ENCODE peak calls at places on chromosomes 4 and X, in eight cellular contexts. H is fibroblast of the aortic adventitia; G is CD4-positive, alpha-beta memory T cell; N is AG09309; A is NB4; S is Caco-2; D is GM23248; R is mesendoderm. T is an unnamed sample.

GRCh38 chr4:105957680-105958079 is 62.4 kb downstream of the NPNT start:
- DNase-seq in S (peak), D (no peak), G (no peak), R (no peak), A (no peak), N (no peak), H (no peak), T (no peak)

GRCh38 chr4:39706334-39706733 is 8.4 kb downstream of the UBE2K start:
- DNase-seq in S (no peak), H (peak), D (peak), G (no peak), R (peak), N (peak), A (no peak), T (no peak)

GRCh38 chrX:109830157-109830703 is 97.2 kb upstream of the ACSL4 start:
- DNase-seq in D (peak), N (no peak), S (no peak), R (no peak), A (peak), H (no peak), G (no peak), T (no peak)

GRCh38 chr4:184096561-184097239 is 121.0 kb downstream of the ENPP6 start:
- DNase-seq in H (peak), S (no peak), G (no peak), D (peak), R (no peak), N (peak), A (no peak), T (no peak)

GRCh38 chr4:98929341-98930267 is 671 bp upstream of the EIF4E start:
- DNase-seq in D (peak), R (no peak), N (peak), G (peak), H (peak), S (peak), A (peak), T (no peak)

GRCh38 chrX:42946544-42947223 is 168.7 kb upstream of the PPP1R2C start:
- DNase-seq in A (no peak), R (no peak), G (peak), S (no peak), H (no peak), D (no peak), N (no peak), T (no peak)

GRCh38 chrX:129731228-129731627 is 7.6 kb upstream of the XPNPEP2 start:
- DNase-seq in D (no peak), R (no peak), G (no peak), N (no peak), S (no peak), A (peak), H (no peak), T (no peak)

GRCh38 chr4:2811830-2812599 is 19.1 kb downstream of the SH3BP2 start:
- DNase-seq in G (peak), N (no peak), R (peak), S (no peak), A (peak), D (peak), H (peak), T (peak)

GRCh38 chr4:107760281-107760947 is 40.4 kb upstream of the PAPSS1 start:
- DNase-seq in R (peak), S (peak), H (peak), A (no peak), D (no peak), G (no peak), N (no peak), T (no peak)

GRCh38 chrX:599837-600715 is 30.5 kb upstream of the SHOX start:
- DNase-seq in S (no peak), G (no peak), H (no peak), D (no peak), N (no peak), R (no peak), A (no peak), T (no peak)

GRCh38 chr4:152500798-152501434 is 35.0 kb downstream of the FBXW7 start:
- DNase-seq in R (peak), S (peak), A (peak), H (peak), N (peak), G (peak), D (peak), T (no peak)

GRCh38 chrX:69189972-69190371 is 24.7 kb upstream of the PJA1 start:
- DNase-seq in R (no peak), S (no peak), G (no peak), N (no peak), H (peak), D (no peak), A (no peak), T (no peak)

GRCh38 chrX:130170752-130171445 is 863 bp upstream of the RAB33A start:
- DNase-seq in H (no peak), S (peak), G (peak), R (peak), D (peak), A (peak), N (no peak), T (peak)

GRCh38 chr4:57405359-57405758 is 295.2 kb upstream of the IGFBP7 start:
- DNase-seq in N (peak), R (no peak), S (no peak), D (peak), H (peak), A (no peak), G (no peak), T (no peak)

GRCh38 chr4:3388461-3389185 is 53.1 kb upstream of the HGFAC start:
- DNase-seq in A (peak), G (no peak), N (peak), D (peak), R (no peak), H (peak), S (no peak), T (no peak)

GRCh38 chr4:41154814-41155177 is 59.5 kb downstream of the APBB2 start:
- DNase-seq in N (no peak), H (no peak), D (peak), A (no peak), G (no peak), R (no peak), S (no peak), T (no peak)

GRCh38 chrX:7216981-7217587 is 69.1 kb upstream of the PUDP start:
- DNase-seq in H (no peak), S (peak), R (no peak), A (no peak), G (no peak), N (no peak), D (no peak), T (no peak)

GRCh38 chr4:113760852-113761681 is 471 bp downstream of the CAMK2D start:
- DNase-seq in N (no peak), R (peak), D (peak), H (peak), A (peak), G (no peak), S (peak), T (no peak)

GRCh38 chrX:69067841-69068240 is 97.4 kb downstream of the PJA1 start:
- DNase-seq in D (no peak), A (no peak), G (no peak), S (no peak), N (no peak), H (no peak), R (no peak), T (no peak)

GRCh38 chr4:55066018-55066417 is 59.4 kb downstream of the KDR start:
- DNase-seq in A (no peak), D (no peak), G (no peak), S (no peak), N (no peak), H (no peak), R (no peak), T (no peak)

GRCh38 chr4:162952232-162952631 is 214.5 kb downstream of the NAF1 start:
- DNase-seq in R (peak), G (no peak), H (no peak), D (no peak), N (no peak), A (peak), S (no peak), T (no peak)

GRCh38 chr4:14627038-14627437 is 375.2 kb upstream of the CPEB2 start:
- DNase-seq in N (no peak), A (no peak), G (no peak), D (no peak), R (no peak), H (no peak), S (no peak), T (no peak)

GRCh38 chr4:141962486-141962885 is 326.1 kb downstream of the IL15 start:
- DNase-seq in S (no peak), A (no peak), G (no peak), D (no peak), H (no peak), N (no peak), R (no peak), T (no peak)

GRCh38 chrX:53055244-53055849 is 6.8 kb downstream of the GPR173 start:
- DNase-seq in G (no peak), N (no peak), R (no peak), H (no peak), A (no peak), S (no peak), D (no peak), T (no peak)

GRCh38 chr4:182932651-182933050 is 15.5 kb upstream of the DCTD start:
- DNase-seq in D (no peak), H (no peak), A (no peak), G (no peak), S (no peak), N (no peak), R (no peak), T (no peak)

GRCh38 chr4:40699648-40700047 is 50.1 kb upstream of the NSUN7 start:
- DNase-seq in G (no peak), R (no peak), N (peak), A (no peak), H (peak), D (peak), S (no peak), T (no peak)

GRCh38 chr4:66855956-66856355 is 689.3 kb downstream of the CENPC start:
- DNase-seq in H (peak), S (no peak), R (no peak), A (no peak), G (no peak), N (no peak), D (no peak), T (no peak)

GRCh38 chrX:71100581-71101505 is 5.2 kb downstream of the FOXO4 start:
- DNase-seq in R (no peak), G (no peak), H (no peak), D (no peak), N (no peak), A (no peak), S (no peak), T (no peak)

GRCh38 chr4:22070256-22070655 is 121.7 kb upstream of the KCNIP4 start:
- DNase-seq in G (no peak), S (no peak), N (no peak), H (no peak), R (peak), D (no peak), A (no peak), T (no peak)

GRCh38 chrX:147626605-147627004 is 285.1 kb upstream of the FMR1 start:
- DNase-seq in G (no peak), R (no peak), N (no peak), A (no peak), H (no peak), S (no peak), D (no peak), T (no peak)

GRCh38 chr4:122139139-122139538 is 13.0 kb upstream of the BLTP1 start:
- DNase-seq in H (no peak), D (no peak), S (no peak), N (no peak), G (no peak), R (no peak), A (no peak), T (no peak)

GRCh38 chrX:135740683-135741149 is 27.3 kb downstream of the CT45A3 start:
- DNase-seq in G (peak), H (no peak), N (no peak), R (no peak), D (peak), S (peak), A (peak), T (no peak)

GRCh38 chr4:92186239-92186638 is 117.5 kb upstream of the GRID2 start:
- DNase-seq in R (no peak), A (no peak), N (no peak), H (peak), D (no peak), S (no peak), G (no peak), T (no peak)

GRCh38 chr4:8427761-8428287 is 12.7 kb downstream of the ACOX3 start:
- DNase-seq in N (no peak), H (peak), S (no peak), G (no peak), R (peak), D (peak), A (peak), T (no peak)

GRCh38 chrX:3576886-3577516 is 136.4 kb downstream of the PRKX start:
- DNase-seq in R (no peak), H (peak), S (no peak), D (peak), A (peak), N (peak), G (no peak), T (no peak)

GRCh38 chr4:118314221-118314620 is 38.6 kb downstream of the PRSS12 start:
- DNase-seq in N (no peak), R (no peak), A (no peak), S (no peak), G (no peak), H (no peak), D (no peak), T (no peak)

GRCh38 chrX:100904433-100904832 is 24.3 kb downstream of the XKRX start:
- DNase-seq in S (no peak), H (no peak), N (no peak), A (no peak), G (no peak), R (no peak), D (no peak), T (no peak)

GRCh38 chr4:19739101-19739651 is 512.5 kb upstream of the SLIT2 start:
- DNase-seq in N (peak), G (no peak), S (no peak), A (peak), D (peak), R (peak), H (peak), T (no peak)
- H3K4me3 ChIP-seq in N (no peak), G (no peak), S (no peak), A (no peak), D (peak), R (no peak), H (no peak), T (no peak)

GRCh38 chrX:106023947-106024346 is 14.6 kb downstream of the SERPINA7 start:
- DNase-seq in A (no peak), R (no peak), H (no peak), D (no peak), N (no peak), G (no peak), S (no peak), T (no peak)
- H3K4me3 ChIP-seq in A (no peak), R (no peak), H (no peak), D (no peak), N (no peak), G (no peak), S (no peak), T (no peak)

GRCh38 chrX:111411591-111412371 is at the start of gene DCX:
- DNase-seq in G (no peak), S (no peak), A (no peak), N (no peak), H (no peak), D (no peak), R (peak), T (no peak)
- H3K4me3 ChIP-seq in G (no peak), S (no peak), A (no peak), N (no peak), H (no peak), D (no peak), R (no peak), T (no peak)

GRCh38 chr4:111989817-111990216 is 155.4 kb upstream of the FAM241A start:
- DNase-seq in G (no peak), H (no peak), A (no peak), R (no peak), S (no peak), D (no peak), N (no peak), T (no peak)

GRCh38 chr4:111992604-111993151 is 152.6 kb upstream of the FAM241A start:
- DNase-seq in R (no peak), H (no peak), A (no peak), S (no peak), D (no peak), G (no peak), N (no peak), T (no peak)

GRCh38 chr4:111991163-111991562 is 154.1 kb upstream of the FAM241A start:
- DNase-seq in R (no peak), A (no peak), S (no peak), H (no peak), G (no peak), D (no peak), N (no peak), T (no peak)

GRCh38 chr4:111994392-111994791 is 150.9 kb upstream of the FAM241A start:
- DNase-seq in R (no peak), N (no peak), D (no peak), G (no peak), A (no peak), H (no peak), S (no peak), T (no peak)

GRCh38 chr4:111991797-111992196 is 153.5 kb upstream of the FAM241A start:
- DNase-seq in A (peak), R (no peak), G (no peak), D (peak), H (peak), S (no peak), N (no peak), T (no peak)
- H3K4me3 ChIP-seq in A (no peak), R (no peak), G (no peak), D (no peak), H (no peak), S (no peak), N (no peak), T (no peak)

DNA sequence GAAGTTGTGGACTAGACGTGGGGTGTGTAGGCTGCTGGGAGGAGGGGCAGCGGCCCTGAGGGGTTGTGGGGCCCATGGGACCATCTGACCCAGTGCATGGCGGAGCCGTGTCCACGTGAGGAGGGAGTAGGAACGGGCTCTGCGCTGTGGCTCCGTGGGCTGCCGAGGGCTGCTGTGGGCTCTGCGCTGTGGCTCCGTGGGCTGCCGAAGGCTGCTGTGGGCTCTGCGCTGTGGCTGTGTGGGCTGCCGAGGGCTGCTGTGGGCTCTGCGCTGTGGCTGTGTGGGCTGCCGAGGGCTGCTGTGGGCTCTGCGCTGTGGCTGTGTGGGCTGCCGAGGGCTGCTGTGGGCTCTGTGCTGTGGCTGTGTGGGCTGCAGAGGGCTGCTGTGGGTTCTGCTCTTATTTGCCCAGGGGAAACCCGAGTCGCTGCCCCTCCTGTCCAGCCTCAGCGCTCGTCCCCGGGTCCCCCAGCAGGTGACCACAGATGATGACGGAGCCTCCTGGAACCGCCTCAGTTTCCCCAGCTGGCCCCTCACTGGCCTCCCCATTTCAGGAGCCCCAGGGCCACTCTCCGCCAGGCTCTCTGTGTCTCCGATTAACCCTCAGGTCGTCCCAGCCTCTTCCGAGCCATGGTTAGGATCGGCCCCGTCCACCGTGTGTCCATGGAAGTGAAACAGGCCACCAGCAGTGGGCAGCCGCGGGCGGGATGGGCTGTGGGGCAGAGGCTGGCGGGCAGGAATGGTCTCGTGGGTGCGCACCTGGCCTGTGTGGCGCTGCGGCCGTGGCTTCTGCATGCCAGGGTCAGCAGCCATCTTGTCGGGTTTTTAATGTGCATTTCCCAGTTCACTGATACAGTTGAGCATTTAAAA is 20.0 kb downstream of the PCGF3 start:
- DNase-seq in H (no peak), D (no peak), N (no peak), A (no peak), S (no peak), R (no peak), G (no peak), T (no peak)
- H3K4me3 ChIP-seq in H (no peak), D (peak), N (peak), A (no peak), S (no peak), R (no peak), G (no peak), T (no peak)

DNA sequence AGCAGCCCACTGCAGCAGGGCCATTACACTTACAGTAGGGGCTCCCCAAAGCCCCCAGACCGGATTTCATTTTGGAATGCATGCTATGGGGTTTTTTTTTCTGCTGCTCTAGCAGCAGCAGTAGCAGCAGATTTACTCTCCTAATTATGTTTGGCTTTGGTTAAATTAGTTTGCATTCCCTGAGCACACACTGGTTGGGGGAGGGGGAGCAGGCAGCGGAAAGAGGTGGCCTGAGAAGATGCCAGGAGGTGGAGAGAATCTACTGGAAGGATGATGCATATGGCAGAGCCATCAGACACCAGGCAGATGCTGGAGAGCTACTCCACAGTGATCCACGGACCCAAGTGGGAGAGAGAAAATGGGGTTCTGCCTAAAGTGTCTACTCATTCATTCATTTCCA is 109.6 kb downstream of the LDB2 start:
- DNase-seq in H (no peak), A (no peak), S (no peak), G (no peak), D (no peak), N (no peak), R (peak), T (no peak)
- H3K4me3 ChIP-seq in H (no peak), A (no peak), S (no peak), G (no peak), D (no peak), N (no peak), R (no peak), T (no peak)

GRCh38 chr4:123399638-123400358 is 3.2 kb downstream of the SPRY1 start:
- DNase-seq in D (peak), S (no peak), R (peak), H (peak), A (peak), G (no peak), N (no peak), T (no peak)
- H3K4me3 ChIP-seq in D (peak), S (peak), R (peak), H (peak), A (peak), G (peak), N (peak), T (peak)